ENCODE peak calls at places on chromosomes 3 and 15, in five cellular contexts. V is mesenchymal stem cell, Z is H1, Y is neuronal stem cell, Q is H9. S is an unnamed sample.

GRCh38 chr15:85793641-85794597 is 806 bp downstream of the KLHL25 start:
- DNase-seq in V (peak; percentile 47), Z (no peak), Y (peak; percentile 48), Q (no peak), S (no peak)

GRCh38 chr3:143168518-143169192 is 49.1 kb downstream of the CHST2 start:
- DNase-seq in V (no peak), Z (no peak), Y (no peak), Q (no peak), S (no peak)

GRCh38 chr15:93451822-93452221 is 362.8 kb upstream of the RGMA start:
- DNase-seq in V (no peak), Z (no peak), Y (no peak), Q (no peak), S (peak; percentile 73)

GRCh38 chr15:22979699-22980188 is 424 bp downstream of the CYFIP1 start:
- DNase-seq in V (peak; percentile 54), Z (no peak), Y (peak; percentile 50), Q (no peak), S (peak; percentile 51)

GRCh38 chr3:440826-441225 is 244.3 kb downstream of the CHL1 start:
- DNase-seq in V (no peak), Z (no peak), Y (no peak), Q (no peak), S (no peak)

GRCh38 chr3:115830764-115831395 is 207.6 kb downstream of the GAP43 start:
- DNase-seq in V (peak; percentile 17), Z (no peak), Y (no peak), Q (no peak), S (no peak)

GRCh38 chr3:195149292-195149691 is 121.7 kb downstream of the XXYLT1 start:
- DNase-seq in V (no peak), Z (no peak), Y (no peak), Q (no peak), S (no peak)

GRCh38 chr15:92069308-92070244 is 216.1 kb downstream of the SLCO3A1 start:
- DNase-seq in V (peak; percentile 34), Z (no peak), Y (no peak), Q (no peak), S (peak; percentile 55)

GRCh38 chr3:133488785-133489367 is 84.6 kb upstream of the CDV3 start:
- DNase-seq in V (peak; percentile 62), Z (no peak), Y (no peak), Q (no peak), S (peak; percentile 46)

GRCh38 chr3:73520931-73521461 is 103.7 kb downstream of the PDZRN3 start:
- DNase-seq in V (no peak), Z (no peak), Y (no peak), Q (no peak), S (no peak)
- H2BK12ac ChIP-seq in V (no peak overlapping the region), Z (no peak overlapping the region), Y (no peak overlapping the region), Q (no peak overlapping the region), S (no peak overlapping the region)

DNA sequence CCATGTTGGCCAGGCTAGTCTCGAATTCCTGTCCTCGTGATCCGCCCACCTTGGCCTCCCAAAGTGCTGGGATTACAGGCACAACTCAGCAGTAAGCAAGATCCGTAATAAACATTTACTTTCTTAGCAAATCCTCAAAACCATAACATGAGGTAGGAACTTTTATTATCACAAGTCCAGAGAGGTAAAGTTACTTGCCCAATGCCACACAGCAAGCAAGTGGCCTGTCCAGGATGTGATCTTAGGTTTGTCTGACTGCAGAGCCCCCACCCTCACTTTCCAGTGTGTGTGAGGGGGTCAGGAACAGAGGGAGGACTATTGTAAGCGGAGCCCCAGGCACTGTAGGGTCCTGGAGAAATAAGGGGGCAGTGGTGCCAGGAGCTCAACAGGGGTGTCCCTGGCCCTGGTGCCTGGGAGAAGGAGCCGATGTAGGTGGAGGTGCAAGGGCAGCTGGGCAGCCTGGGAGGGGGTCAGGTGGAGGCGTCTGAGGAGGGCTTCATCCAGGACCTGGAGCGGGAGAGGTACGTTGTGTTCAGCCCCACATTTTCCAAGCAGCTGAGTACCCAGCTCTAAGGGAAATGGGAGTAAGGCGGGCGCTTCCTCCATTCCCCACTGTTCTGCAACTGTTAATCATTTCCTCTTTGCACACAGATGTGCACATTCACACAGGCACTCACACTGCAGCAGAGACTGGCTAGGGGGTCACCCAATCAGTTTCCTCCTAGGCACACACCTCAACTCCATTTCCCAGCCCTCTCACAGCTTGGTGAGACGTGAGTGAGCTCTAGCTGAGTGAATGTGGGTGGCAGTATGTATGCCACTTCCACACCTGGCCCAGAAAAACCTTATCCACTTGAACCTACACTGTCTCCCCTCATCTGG is 5.9 kb downstream of the RPUSD3 start:
- DNase-seq in V (no peak), Z (no peak), Y (no peak), Q (no peak), S (no peak)
- H2AFZ ChIP-seq in V (no peak overlapping the region), Z (no peak overlapping the region), Y (no peak overlapping the region), Q (no peak overlapping the region), S (no peak overlapping the region)

DNA sequence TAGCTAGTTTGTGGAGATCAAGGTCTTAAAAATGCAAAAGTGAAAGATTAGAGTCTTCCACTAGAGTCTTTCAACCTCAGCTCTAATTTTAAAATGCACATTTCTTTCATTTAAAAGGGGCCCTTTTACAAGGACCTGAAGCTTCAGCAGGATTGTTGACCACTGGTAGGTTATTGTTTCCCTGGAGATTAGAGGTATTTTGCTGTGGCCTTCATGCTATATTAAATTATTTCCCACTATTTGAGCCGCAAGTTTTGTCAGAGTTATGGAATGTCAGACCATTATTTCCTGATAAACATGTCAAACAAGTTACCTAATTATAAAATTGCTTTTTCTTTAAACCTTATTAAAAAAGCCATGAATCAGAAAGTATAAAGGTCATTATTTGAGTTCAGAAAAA is 103.1 kb upstream of the CCNL1 start:
- DNase-seq in V (no peak), Z (no peak), Y (no peak), Q (no peak), S (no peak)
- H2BK12ac ChIP-seq in V (no peak overlapping the region), Z (no peak overlapping the region), Y (no peak overlapping the region), Q (no peak overlapping the region), S (no peak overlapping the region)

GRCh38 chr15:55267401-55268053 is 22.1 kb downstream of the RAB27A start:
- DNase-seq in V (peak; percentile 91), Z (no peak), Y (no peak), Q (no peak), S (no peak)
- H2AFZ ChIP-seq in V (no peak overlapping the region), Z (no peak overlapping the region), Y (peak overlapping the region; percentile 34), Q (no peak overlapping the region), S (no peak overlapping the region)

GRCh38 chr3:139120336-139120971 is 75.8 kb upstream of the PRR23C start:
- DNase-seq in V (peak; percentile 74), Z (no peak), Y (no peak), Q (no peak), S (no peak)

GRCh38 chr3:139121513-139122220 is 77.0 kb upstream of the PRR23C start:
- DNase-seq in V (no peak), Z (no peak), Y (no peak), Q (no peak), S (no peak)

GRCh38 chr3:139117883-139118760 is 73.4 kb upstream of the PRR23C start:
- DNase-seq in V (no peak), Z (no peak), Y (no peak), Q (no peak), S (no peak)

GRCh38 chr3:139118835-139119234 is 74.1 kb upstream of the PRR23C start:
- DNase-seq in V (no peak), Z (no peak), Y (no peak), Q (no peak), S (no peak)

GRCh38 chr3:139119331-139120025 is 74.8 kb upstream of the PRR23C start:
- DNase-seq in V (no peak), Z (no peak), Y (no peak), Q (no peak), S (no peak)
- H2BK12ac ChIP-seq in V (no peak overlapping the region), Z (no peak overlapping the region), Y (no peak overlapping the region), Q (no peak overlapping the region), S (no peak overlapping the region)

DNA sequence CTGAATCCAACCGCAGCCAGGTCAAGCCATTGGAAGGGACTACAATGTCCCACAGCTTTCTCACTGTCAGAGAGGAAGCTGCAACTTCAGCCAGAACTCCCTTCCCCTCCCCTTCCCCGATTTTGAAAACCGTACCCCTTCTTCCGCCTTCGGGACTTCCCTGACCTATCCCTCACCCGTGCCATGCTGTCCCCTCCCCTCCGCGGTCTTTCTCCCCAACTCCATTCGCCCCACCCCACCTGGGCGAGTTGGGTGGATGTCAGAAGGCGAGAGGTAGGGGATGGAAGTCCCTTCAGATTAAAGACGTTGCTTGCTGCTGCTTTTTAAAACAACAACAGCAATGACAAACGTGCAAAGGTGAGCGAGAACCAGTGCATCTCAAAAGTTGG is 723 bp downstream of the CPNE4 start:
- DNase-seq in V (no peak), Z (no peak), Y (no peak), Q (peak; percentile 35), S (no peak)
- H2AFZ ChIP-seq in V (no peak overlapping the region), Z (peak overlapping the region; percentile 95), Y (peak overlapping the region; percentile 89), Q (peak overlapping the region; percentile 83), S (no peak overlapping the region)

DNA sequence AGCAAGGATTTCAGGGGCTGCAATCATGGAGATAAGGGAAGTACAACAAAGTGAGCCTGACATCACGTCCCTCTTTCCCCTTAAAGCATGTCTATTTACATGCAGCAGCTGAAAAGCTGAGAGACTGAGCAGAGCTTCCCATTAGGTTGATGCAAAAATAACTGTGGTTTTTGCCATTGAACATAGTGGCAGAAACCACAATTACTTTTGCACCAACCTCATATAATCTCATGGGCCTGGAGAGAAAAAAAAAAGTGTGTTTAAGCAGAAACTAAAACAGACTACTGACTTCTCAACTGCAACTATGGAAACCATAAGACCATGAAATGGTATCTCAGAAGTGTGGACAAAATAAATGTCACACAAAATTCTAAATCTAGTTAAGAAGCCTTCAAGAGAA is 48.2 kb downstream of the CCDC12 start:
- DNase-seq in V (no peak), Z (no peak), Y (no peak), Q (no peak), S (no peak)
- H2BK12ac ChIP-seq in V (no peak overlapping the region), Z (no peak overlapping the region), Y (no peak overlapping the region), Q (no peak overlapping the region), S (no peak overlapping the region)

DNA sequence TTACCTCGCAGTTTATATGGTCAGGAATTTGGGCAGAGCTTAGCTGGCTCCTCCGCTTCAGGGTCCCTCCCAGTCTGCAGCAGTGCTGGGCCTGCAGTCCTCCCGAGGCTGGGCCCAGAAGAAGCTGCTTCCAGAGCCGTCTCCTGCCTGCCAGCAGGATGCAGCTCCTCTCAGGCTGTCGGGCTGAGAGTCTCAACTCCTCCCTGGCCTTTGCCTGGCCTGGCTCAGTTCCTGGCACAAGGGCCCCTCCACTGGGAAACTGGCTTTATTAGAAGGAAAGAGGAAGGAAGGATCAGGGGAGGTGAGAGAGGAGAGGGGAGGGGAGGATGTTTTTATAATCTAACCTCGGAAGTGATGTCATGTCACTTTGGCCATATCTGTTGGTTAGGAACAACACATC is 72.8 kb downstream of the GABRG3 start:
- DNase-seq in V (no peak), Z (no peak), Y (no peak), Q (no peak), S (no peak)
- H2AFZ ChIP-seq in V (no peak overlapping the region), Z (no peak overlapping the region), Y (peak overlapping the region; percentile 29), Q (no peak overlapping the region), S (no peak overlapping the region)

DNA sequence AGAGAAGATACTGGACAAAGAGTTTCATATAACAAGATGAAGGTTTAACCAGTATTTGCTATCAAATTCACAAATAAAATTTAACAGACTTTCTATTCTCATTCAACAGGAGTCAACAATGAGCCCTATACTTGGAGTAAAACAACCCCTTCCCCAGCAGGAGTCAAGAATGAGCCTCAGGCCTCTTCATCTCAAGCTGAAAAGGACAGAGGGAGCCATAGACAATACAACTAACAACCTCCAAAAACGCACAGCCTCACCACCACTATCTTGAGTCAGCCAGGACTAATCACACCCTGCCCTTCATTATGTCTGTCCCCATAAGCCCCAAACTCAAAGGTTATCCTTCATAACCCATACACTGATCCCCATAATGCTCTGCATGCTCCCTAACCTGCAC is 36.4 kb downstream of the ETFA start:
- DNase-seq in V (no peak), Z (no peak), Y (no peak), Q (no peak), S (no peak)
- H2BK12ac ChIP-seq in V (no peak overlapping the region), Z (no peak overlapping the region), Y (no peak overlapping the region), Q (no peak overlapping the region), S (no peak overlapping the region)

S was measured in trophoblast cell.